ENCODE peak calls at places on chromosomes 5 and 9, in nine cellular contexts. D is uterus, P is thyroid gland, H is esophagus squamous epithelium, I is endothelial cell of umbilical vein, V is spleen, W is heart left ventricle, X is H1, U is tibial nerve. R is an unnamed sample. For H3K36me3, the result is how much of the 10 kb centered on the place peaks cover.

GRCh38 chr9:130010151-130010988 is 32.6 kb downstream of the FNBP1 start:
- DNase-seq in D (no peak), P (peak), H (no peak), I (no peak), V (no peak), W (no peak), X (no peak), U (no peak), R (peak)

GRCh38 chr9:88220652-88221051 is 82.4 kb upstream of the SPATA31C2 start:
- DNase-seq in D (no peak), P (no peak), H (no peak), I (no peak), V (no peak), W (no peak), X (no peak), U (no peak), R (no peak)

GRCh38 chr5:36301858-36302603 is at the start of gene RANBP3L:
- DNase-seq in D (no peak), P (peak), H (no peak), I (peak), V (no peak), W (no peak), X (no peak), U (no peak), R (peak)

GRCh38 chr5:53478411-53479044 is 1.9 kb upstream of the FST start:
- DNase-seq in D (peak), P (peak), H (no peak), I (peak), V (peak), W (peak), X (peak), U (peak), R (no peak)

GRCh38 chr9:114771901-114772300 is 33.9 kb downstream of the TNFSF15 start:
- DNase-seq in D (no peak), P (no peak), H (no peak), I (no peak), V (no peak), W (no peak), X (no peak), U (no peak), R (no peak)

GRCh38 chr9:98795295-98795955 is 930 bp downstream of the ANKS6 start:
- DNase-seq in D (no peak), P (peak), H (no peak), I (no peak), V (no peak), W (no peak), X (peak), U (no peak), R (no peak)

GRCh38 chr5:66689522-66690220 is 93.5 kb downstream of the MAST4 start:
- DNase-seq in D (no peak), P (no peak), H (no peak), I (no peak), V (no peak), W (no peak), X (no peak), U (no peak), R (peak)

GRCh38 chr5:41871866-41872265 is 1.6 kb upstream of the OXCT1 start:
- DNase-seq in D (peak), P (peak), H (no peak), I (peak), V (no peak), W (peak), X (no peak), U (no peak), R (peak)

GRCh38 chr5:1103093-1103492 is 8.8 kb downstream of the SLC12A7 start:
- DNase-seq in D (no peak), P (no peak), H (no peak), I (no peak), V (no peak), W (no peak), X (no peak), U (no peak), R (no peak)

GRCh38 chr9:83041771-83042170 is 21.2 kb downstream of the RASEF start:
- DNase-seq in D (no peak), P (no peak), H (no peak), I (no peak), V (no peak), W (no peak), X (no peak), U (no peak), R (no peak)

GRCh38 chr9:68997676-68998075 is 16.2 kb downstream of the PRKACG start:
- DNase-seq in D (no peak), P (no peak), H (no peak), I (no peak), V (no peak), W (no peak), X (no peak), U (no peak), R (no peak)

GRCh38 chr5:132190161-132190817 is 37.4 kb downstream of the P4HA2 start:
- DNase-seq in D (no peak), P (no peak), H (no peak), I (peak), V (no peak), W (no peak), X (no peak), U (peak), R (no peak)

GRCh38 chr9:114549677-114550330 is 37.8 kb upstream of the ATP6V1G1 start:
- DNase-seq in D (no peak), P (no peak), H (no peak), I (no peak), V (no peak), W (no peak), X (no peak), U (no peak), R (no peak)

GRCh38 chr5:92337772-92338234 is 954.7 kb upstream of the ARRDC3 start:
- DNase-seq in D (no peak), P (no peak), H (no peak), I (no peak), V (no peak), W (no peak), X (no peak), U (no peak), R (no peak)

GRCh38 chr9:132806306-132806705 is 71.8 kb downstream of the AK8 start:
- DNase-seq in D (no peak), P (no peak), H (no peak), I (no peak), V (no peak), W (no peak), X (no peak), U (no peak), R (no peak)

GRCh38 chr5:132260051-132260450 is 2.6 kb downstream of the PDLIM4 start:
- DNase-seq in D (no peak), P (peak), H (no peak), I (peak), V (peak), W (no peak), X (peak), U (no peak), R (peak)

GRCh38 chr9:116030532-116030931 is 123.1 kb upstream of the PAPPA start:
- DNase-seq in D (no peak), P (no peak), H (no peak), I (no peak), V (no peak), W (no peak), X (no peak), U (no peak), R (no peak)

GRCh38 chr5:140926903-140927573 is 939 bp downstream of the PCDHAC1 start:
- DNase-seq in D (no peak), P (peak), H (no peak), I (no peak), V (no peak), W (peak), X (peak), U (no peak), R (peak)

GRCh38 chr5:129745997-129746396 is 1.9 kb upstream of the MINAR2 start:
- DNase-seq in D (no peak), P (no peak), H (no peak), I (no peak), V (no peak), W (no peak), X (no peak), U (no peak), R (no peak)

GRCh38 chr5:124136609-124137008 is 609.8 kb downstream of the ZNF608 start:
- DNase-seq in D (no peak), P (no peak), H (no peak), I (no peak), V (no peak), W (no peak), X (no peak), U (no peak), R (no peak)

GRCh38 chr9:82810902-82811301 is 252.0 kb downstream of the RASEF start:
- DNase-seq in D (no peak), P (no peak), H (no peak), I (no peak), V (no peak), W (no peak), X (no peak), U (no peak), R (no peak)

GRCh38 chr5:148378670-148379069 is 5.1 kb upstream of the FBXO38 start:
- DNase-seq in D (no peak), P (no peak), H (no peak), I (no peak), V (no peak), W (no peak), X (no peak), U (no peak), R (no peak)

GRCh38 chr9:83537331-83538171 is 650 bp downstream of the FRMD3 start:
- DNase-seq in D (no peak), P (peak), H (no peak), I (no peak), V (peak), W (no peak), X (peak), U (no peak), R (peak)

GRCh38 chr9:123073991-123074422 is 40.5 kb downstream of the GPR21 start:
- DNase-seq in D (no peak), P (no peak), H (no peak), I (peak), V (no peak), W (no peak), X (no peak), U (no peak), R (no peak)

GRCh38 chr5:111777382-111777781 is 20.4 kb upstream of the NREP start:
- DNase-seq in D (no peak), P (no peak), H (no peak), I (no peak), V (no peak), W (no peak), X (no peak), U (no peak), R (no peak)

GRCh38 chr5:34736445-34737119 is 80.5 kb downstream of the RAI14 start:
- DNase-seq in D (no peak), P (no peak), H (no peak), I (no peak), V (no peak), W (no peak), X (no peak), U (no peak), R (no peak)

DNA sequence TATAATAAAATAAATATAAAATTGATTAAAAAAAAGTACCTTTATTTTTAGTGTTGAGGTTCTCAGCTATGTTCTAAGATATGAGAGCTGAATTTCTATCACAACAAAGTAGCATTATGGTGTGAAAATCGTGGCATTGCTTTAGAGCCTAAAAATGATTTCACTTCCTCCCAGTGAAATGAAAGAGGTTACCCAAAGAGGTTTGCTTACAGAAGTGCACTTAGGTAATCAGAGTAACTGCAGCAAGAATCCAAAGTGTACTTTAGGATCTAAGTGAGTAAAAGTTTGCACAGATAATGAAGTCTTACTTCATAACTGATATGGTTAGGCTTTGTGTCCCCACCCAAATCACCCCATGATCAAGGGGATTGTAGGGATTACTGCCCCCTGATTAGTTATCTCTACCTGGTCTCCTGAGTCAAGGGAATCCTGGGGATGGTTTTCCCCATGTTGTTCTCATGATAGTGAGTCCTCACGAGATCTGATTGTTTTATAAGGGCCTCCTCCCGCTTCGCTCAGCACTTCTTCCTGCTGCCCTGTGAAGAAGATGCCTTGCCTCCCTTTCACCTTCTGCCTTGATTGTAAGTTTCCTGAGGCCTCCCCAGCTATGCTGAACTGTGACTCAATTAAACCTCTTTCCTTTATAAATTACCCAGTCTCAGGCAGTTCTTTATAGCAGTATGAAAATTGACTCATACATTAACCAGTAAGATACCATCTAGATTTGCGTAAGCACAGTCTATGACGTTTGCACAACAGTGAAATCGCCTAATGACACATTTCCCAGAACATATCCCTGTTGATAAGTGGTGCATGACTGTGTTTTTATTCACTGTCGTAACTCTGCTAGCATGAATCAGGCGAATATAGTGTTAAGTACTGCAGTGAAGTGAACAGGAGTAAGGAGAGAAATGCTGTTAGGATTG is 40.3 kb upstream of the LRRC70 start:
- DNase-seq in D (no peak), P (peak), H (no peak), I (peak), V (no peak), W (no peak), X (no peak), U (no peak), R (no peak)
- H3K27ac ChIP-seq in D (no peak), P (peak), H (no peak), I (no peak), V (no peak), W (no peak), X (no peak), U (no peak), R (no peak)

GRCh38 chr5:145629047-145629446 is 206.1 kb downstream of the PRELID2 start:
- DNase-seq in D (no peak), P (no peak), H (no peak), I (no peak), V (no peak), W (no peak), X (no peak), U (no peak), R (no peak)
- H3K36me3 ChIP-seq in D (under half), P (under half), H (under half), I (under half), V (under half), W (under half), X (under half), U (under half), R (under half)

GRCh38 chr5:109690456-109691247 is 925 bp downstream of the MAN2A1 start:
- DNase-seq in D (peak), P (peak), H (no peak), I (peak), V (peak), W (peak), X (peak), U (peak), R (peak)

GRCh38 chr5:109689740-109690455 is at the start of gene MAN2A1:
- DNase-seq in D (peak), P (peak), H (peak), I (peak), V (no peak), W (peak), X (peak), U (peak), R (peak)

GRCh38 chr5:109691248-109691574 is 1.5 kb downstream of the MAN2A1 start:
- DNase-seq in D (no peak), P (no peak), H (no peak), I (no peak), V (no peak), W (no peak), X (no peak), U (no peak), R (no peak)

GRCh38 chr5:109688647-109688998 is 1.1 kb upstream of the MAN2A1 start:
- DNase-seq in D (no peak), P (peak), H (no peak), I (no peak), V (no peak), W (no peak), X (peak), U (peak), R (peak)

DNA sequence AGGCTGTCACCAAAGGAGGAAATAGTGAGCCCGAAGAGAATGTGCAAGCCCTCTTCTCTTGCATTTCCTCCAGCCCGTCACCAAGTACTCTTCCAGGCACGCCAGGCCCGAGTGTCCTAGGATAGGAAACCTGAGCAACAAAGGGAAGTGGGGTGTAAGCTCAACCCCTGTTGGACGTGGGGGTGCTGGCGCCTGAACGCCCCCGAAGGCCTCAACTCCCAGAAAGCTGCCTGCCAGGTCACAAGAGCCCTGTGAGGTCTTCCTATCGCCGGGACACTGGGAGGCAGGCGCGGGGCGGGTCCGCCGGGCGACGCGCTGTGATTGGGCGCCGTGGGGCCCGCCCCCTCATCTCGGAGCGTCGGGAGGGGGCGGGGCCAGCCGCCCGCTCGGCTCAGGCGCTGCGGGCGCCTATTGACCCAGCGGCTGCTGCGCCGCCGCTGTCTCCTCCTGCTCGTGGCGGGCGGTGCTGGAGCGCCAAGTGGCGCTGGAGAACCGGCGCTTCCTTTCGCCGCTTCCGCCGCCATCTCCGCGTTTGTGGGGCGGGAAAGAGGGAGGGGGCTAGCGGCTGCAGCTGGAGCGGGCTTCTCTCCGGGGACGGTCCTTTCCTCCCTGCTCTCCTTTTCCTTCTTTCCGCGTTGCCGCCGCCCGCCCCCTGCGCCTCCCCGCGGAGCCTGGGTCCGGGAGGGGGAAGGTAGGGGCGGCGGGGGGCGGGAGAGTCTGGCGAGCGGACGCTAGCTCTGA is 558 bp upstream of the MAN2A1 start:
- DNase-seq in D (peak), P (peak), H (peak), I (peak), V (peak), W (peak), X (peak), U (peak), R (peak)
- TF ChIP-seq POLR2A in D (peak), P (peak), H (peak), I (peak), V (peak), W (peak), X (peak), U (peak), R (peak)

GRCh38 chr9:121619989-121620673 is 31.3 kb upstream of the DAB2IP start:
- DNase-seq in D (no peak), P (no peak), H (no peak), I (peak), V (no peak), W (peak), X (no peak), U (no peak), R (no peak)
- H3K27ac ChIP-seq in D (peak), P (no peak), H (no peak), I (no peak), V (peak), W (peak), X (no peak), U (peak), R (no peak)

DNA sequence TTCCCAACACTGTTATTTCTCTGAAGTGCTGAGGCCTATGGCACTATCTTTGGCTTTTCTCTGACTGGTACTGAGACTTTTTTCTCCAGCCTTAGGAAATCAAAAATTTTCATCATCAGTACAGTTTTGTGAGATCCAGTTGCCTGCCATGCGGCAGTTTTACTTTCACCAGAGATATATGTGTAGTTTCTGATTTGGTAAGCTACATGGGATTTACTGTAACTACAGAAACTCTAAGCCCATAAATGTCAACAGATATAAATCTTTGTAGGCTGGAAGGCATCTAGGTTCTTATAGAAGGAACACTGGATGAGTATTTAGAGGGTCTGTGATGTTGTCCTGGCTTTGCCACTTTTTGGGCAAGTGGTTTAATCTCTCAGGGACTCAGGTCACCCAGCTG is 69.0 kb downstream of the DOCK2 start:
- DNase-seq in D (no peak), P (no peak), H (no peak), I (no peak), V (no peak), W (no peak), X (no peak), U (no peak), R (no peak)
- H3K36me3 ChIP-seq in D (under half), P (under half), H (under half), I (under half), V (half or more), W (under half), X (under half), U (under half), R (under half)

GRCh38 chr5:157457391-157457790 is 2.6 kb upstream of the NIPAL4 start:
- DNase-seq in D (no peak), P (no peak), H (no peak), I (no peak), V (no peak), W (no peak), X (peak), U (no peak), R (no peak)
- TF ChIP-seq POLR2A in D (no peak), P (no peak), H (no peak), I (no peak), V (no peak), W (no peak), X (no peak), U (no peak), R (no peak)

GRCh38 chr9:137194909-137195308 is 5.6 kb downstream of the TPRN start:
- DNase-seq in D (no peak), P (no peak), H (no peak), I (no peak), V (no peak), W (no peak), X (no peak), U (no peak), R (no peak)

GRCh38 chr9:137192448-137192780 is 3.9 kb downstream of the SSNA1 start:
- DNase-seq in D (no peak), P (no peak), H (no peak), I (no peak), V (no peak), W (no peak), X (no peak), U (no peak), R (no peak)

GRCh38 chr9:137194388-137194787 is 5.9 kb downstream of the SSNA1 start:
- DNase-seq in D (no peak), P (peak), H (no peak), I (no peak), V (no peak), W (peak), X (no peak), U (no peak), R (no peak)

GRCh38 chr9:137192859-137193258 is 4.4 kb downstream of the SSNA1 start:
- DNase-seq in D (no peak), P (no peak), H (no peak), I (no peak), V (no peak), W (no peak), X (no peak), U (no peak), R (no peak)

GRCh38 chr9:137193771-137194170 is 5.3 kb downstream of the SSNA1 start:
- DNase-seq in D (no peak), P (no peak), H (no peak), I (no peak), V (no peak), W (no peak), X (no peak), U (no peak), R (no peak)
- H3K27ac ChIP-seq in D (no peak), P (no peak), H (peak), I (no peak), V (no peak), W (peak), X (no peak), U (no peak), R (no peak)

GRCh38 chr5:152379331-152379730 is 25.7 kb downstream of the NMUR2 start:
- DNase-seq in D (no peak), P (no peak), H (no peak), I (no peak), V (no peak), W (no peak), X (no peak), U (no peak), R (no peak)
- H3K36me3 ChIP-seq in D (under half), P (under half), H (under half), I (under half), V (under half), W (under half), X (under half), U (under half), R (under half)